ENCODE peak calls at places on chromosomes 2 and 18, in seven cellular contexts. One of them, this sample, is unnamed.

GRCh38 chr18:48159816-48160215 is 229.4 kb upstream of the SMAD2 start:
- DNase-seq in fibroblast of lung: no peak
- DNase-seq in HL-60: no peak
- DNase-seq in OCI-LY7: no peak
- DNase-seq in left lung: no peak
- DNase-seq in heart left ventricle: no peak
- DNase-seq in heart right ventricle: no peak
- DNase-seq in this sample: no peak

GRCh38 chr2:189522435-189523151 is 58.0 kb downstream of the SLC40A1 start:
- DNase-seq in fibroblast of lung: no peak
- DNase-seq in HL-60: no peak
- DNase-seq in OCI-LY7: no peak
- DNase-seq in left lung: no peak
- DNase-seq in heart left ventricle: no peak
- DNase-seq in heart right ventricle: no peak
- DNase-seq in this sample: no peak

GRCh38 chr2:128413014-128413717 is 94.5 kb upstream of the HS6ST1 start:
- DNase-seq in fibroblast of lung: no peak
- DNase-seq in HL-60: no peak
- DNase-seq in OCI-LY7: no peak
- DNase-seq in left lung: no peak
- DNase-seq in heart left ventricle: no peak
- DNase-seq in heart right ventricle: no peak
- DNase-seq in this sample: no peak

GRCh38 chr2:145593991-145594702 is 1074.2 kb upstream of the ZEB2 start:
- DNase-seq in fibroblast of lung: peak
- DNase-seq in HL-60: no peak
- DNase-seq in OCI-LY7: no peak
- DNase-seq in left lung: no peak
- DNase-seq in heart left ventricle: no peak
- DNase-seq in heart right ventricle: no peak
- DNase-seq in this sample: no peak

GRCh38 chr2:161165266-161165665 is 5.0 kb downstream of the TANK start:
- DNase-seq in fibroblast of lung: peak
- DNase-seq in HL-60: no peak
- DNase-seq in OCI-LY7: no peak
- DNase-seq in left lung: no peak
- DNase-seq in heart left ventricle: no peak
- DNase-seq in heart right ventricle: no peak
- DNase-seq in this sample: no peak

GRCh38 chr2:173048901-173049661 is 26.6 kb upstream of the MAP3K20 start:
- DNase-seq in fibroblast of lung: peak
- DNase-seq in HL-60: peak
- DNase-seq in OCI-LY7: no peak
- DNase-seq in left lung: no peak
- DNase-seq in heart left ventricle: peak
- DNase-seq in heart right ventricle: peak
- DNase-seq in this sample: no peak

GRCh38 chr18:23612434-23613090 is 26.3 kb upstream of the NPC1 start:
- DNase-seq in fibroblast of lung: no peak
- DNase-seq in HL-60: no peak
- DNase-seq in OCI-LY7: no peak
- DNase-seq in left lung: no peak
- DNase-seq in heart left ventricle: no peak
- DNase-seq in heart right ventricle: no peak
- DNase-seq in this sample: no peak

GRCh38 chr2:37829202-37829601 is 95.9 kb upstream of the RMDN2 start:
- DNase-seq in fibroblast of lung: peak
- DNase-seq in HL-60: peak
- DNase-seq in OCI-LY7: no peak
- DNase-seq in left lung: no peak
- DNase-seq in heart left ventricle: peak
- DNase-seq in heart right ventricle: no peak
- DNase-seq in this sample: no peak

GRCh38 chr2:108833219-108833618 is 46.6 kb downstream of the CCDC138 start:
- DNase-seq in fibroblast of lung: peak
- DNase-seq in HL-60: no peak
- DNase-seq in OCI-LY7: no peak
- DNase-seq in left lung: no peak
- DNase-seq in heart left ventricle: no peak
- DNase-seq in heart right ventricle: no peak
- DNase-seq in this sample: no peak

GRCh38 chr2:23954325-23955014 is 14.2 kb downstream of the UBXN2A start:
- DNase-seq in fibroblast of lung: peak
- DNase-seq in HL-60: no peak
- DNase-seq in OCI-LY7: no peak
- DNase-seq in left lung: no peak
- DNase-seq in heart left ventricle: no peak
- DNase-seq in heart right ventricle: no peak
- DNase-seq in this sample: no peak
- TF ChIP-seq CTCF in fibroblast of lung: peak
- TF ChIP-seq CTCF in HL-60: no peak
- TF ChIP-seq CTCF in OCI-LY7: no peak
- TF ChIP-seq CTCF in left lung: no peak
- TF ChIP-seq CTCF in heart left ventricle: no peak
- TF ChIP-seq CTCF in heart right ventricle: no peak
- TF ChIP-seq CTCF in this sample: no peak

GRCh38 chr2:81583311-81584108 is 1279.0 kb upstream of the LRRTM1 start:
- DNase-seq in fibroblast of lung: no peak
- DNase-seq in HL-60: no peak
- DNase-seq in OCI-LY7: no peak
- DNase-seq in left lung: peak
- DNase-seq in heart left ventricle: no peak
- DNase-seq in heart right ventricle: no peak
- DNase-seq in this sample: no peak
- H3K4me3 ChIP-seq in fibroblast of lung: no peak
- H3K4me3 ChIP-seq in HL-60: no peak
- H3K4me3 ChIP-seq in OCI-LY7: no peak
- H3K4me3 ChIP-seq in left lung: no peak
- H3K4me3 ChIP-seq in heart left ventricle: no peak
- H3K4me3 ChIP-seq in heart right ventricle: no peak
- H3K4me3 ChIP-seq in this sample: no peak

DNA sequence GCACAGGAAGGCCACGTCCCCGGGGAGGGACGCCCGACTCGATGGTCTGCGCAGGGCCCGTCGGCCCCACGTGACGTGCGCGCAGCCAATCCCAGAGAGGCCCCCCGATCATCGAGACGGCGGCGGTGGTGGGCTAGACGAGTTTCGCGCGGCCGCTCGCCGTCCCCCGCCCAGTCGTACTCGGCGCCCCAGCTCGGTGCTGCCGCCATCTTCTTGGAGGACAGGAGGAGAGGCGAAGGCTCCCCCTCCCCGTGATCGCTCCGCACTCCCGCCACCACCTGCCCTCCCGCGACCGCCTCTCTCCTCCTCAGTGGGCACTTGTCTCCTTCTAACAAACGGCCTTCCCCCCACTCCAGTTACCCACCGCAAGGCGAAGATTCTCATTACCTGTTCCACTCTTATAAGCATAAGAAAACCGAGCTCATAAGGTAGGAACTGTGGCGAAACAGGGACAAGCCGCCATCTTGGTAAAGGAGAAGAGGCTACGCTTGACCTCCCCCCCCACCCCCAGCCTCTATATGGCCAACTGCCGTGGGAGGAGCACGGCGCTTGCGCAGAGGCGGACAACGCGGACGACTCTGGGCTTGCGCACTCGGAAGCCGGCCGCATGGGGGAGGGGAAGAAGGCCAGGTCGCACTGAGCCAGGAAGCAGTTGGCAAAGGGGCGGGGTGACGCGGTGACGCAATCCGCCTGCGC is at the start of gene HDLBP:
- DNase-seq in fibroblast of lung: peak
- DNase-seq in HL-60: peak
- DNase-seq in OCI-LY7: peak
- DNase-seq in left lung: peak
- DNase-seq in heart left ventricle: peak
- DNase-seq in heart right ventricle: peak
- DNase-seq in this sample: peak
- TF ChIP-seq CTCF in fibroblast of lung: no peak
- TF ChIP-seq CTCF in HL-60: no peak
- TF ChIP-seq CTCF in OCI-LY7: peak
- TF ChIP-seq CTCF in left lung: no peak
- TF ChIP-seq CTCF in heart left ventricle: peak
- TF ChIP-seq CTCF in heart right ventricle: no peak
- TF ChIP-seq CTCF in this sample: peak

DNA sequence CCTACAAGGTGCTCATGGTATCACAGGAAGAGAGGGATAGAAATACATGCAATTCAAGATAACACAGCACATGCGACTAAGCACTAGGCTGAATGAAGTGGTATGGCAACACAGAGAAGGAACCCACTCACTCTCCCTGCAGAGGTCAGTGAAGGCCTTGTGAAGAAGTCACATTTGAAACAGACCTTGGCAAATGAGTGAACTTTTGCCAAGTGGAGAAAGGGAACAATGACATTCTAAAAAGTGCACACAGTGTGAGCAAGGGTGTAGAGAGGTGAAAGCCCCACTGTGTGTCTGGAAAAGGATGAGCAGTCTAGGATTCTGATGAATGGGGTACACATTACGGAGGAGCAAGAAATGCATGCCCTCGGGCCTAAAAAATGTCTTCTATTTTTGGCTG is 23.3 kb downstream of the KLF7 start:
- DNase-seq in fibroblast of lung: no peak
- DNase-seq in HL-60: peak
- DNase-seq in OCI-LY7: no peak
- DNase-seq in left lung: no peak
- DNase-seq in heart left ventricle: no peak
- DNase-seq in heart right ventricle: no peak
- DNase-seq in this sample: no peak
- H3K4me3 ChIP-seq in fibroblast of lung: no peak
- H3K4me3 ChIP-seq in HL-60: no peak
- H3K4me3 ChIP-seq in OCI-LY7: no peak
- H3K4me3 ChIP-seq in left lung: no peak
- H3K4me3 ChIP-seq in heart left ventricle: peak
- H3K4me3 ChIP-seq in heart right ventricle: no peak
- H3K4me3 ChIP-seq in this sample: no peak

DNA sequence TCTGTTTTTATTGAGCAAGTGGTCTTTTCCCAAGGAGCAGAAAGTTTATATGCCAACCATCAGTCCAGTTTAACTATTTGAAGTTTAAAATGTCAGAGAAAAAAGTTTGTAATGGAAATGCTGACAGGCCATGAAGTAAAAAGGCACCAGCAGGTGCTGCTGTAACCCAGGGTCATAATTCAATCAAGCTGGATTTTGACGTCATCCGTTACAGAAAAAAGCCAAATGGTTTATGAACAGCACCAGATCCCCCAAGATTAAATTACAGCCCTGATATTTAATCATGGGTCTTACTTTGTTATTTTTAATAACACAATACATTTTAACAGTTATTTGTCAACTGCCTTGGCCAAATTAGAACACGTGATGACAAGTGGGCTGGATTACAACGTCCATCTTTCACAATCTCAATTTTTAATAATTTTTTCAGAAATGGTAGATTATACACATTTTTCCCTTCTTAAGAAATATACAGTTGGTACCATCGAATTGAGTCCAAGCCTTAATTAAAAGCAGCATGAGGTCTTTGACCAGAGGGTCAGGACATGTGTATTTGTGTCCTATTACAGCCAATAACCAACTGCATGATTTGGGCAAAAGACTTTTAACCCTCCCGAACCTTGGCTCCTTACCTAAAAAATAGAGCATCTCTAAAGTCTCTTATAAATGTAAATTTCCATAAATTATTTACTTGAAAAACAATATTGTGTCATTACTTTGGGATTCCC is 10.0 kb downstream of the TCF4 start:
- DNase-seq in fibroblast of lung: no peak
- DNase-seq in HL-60: no peak
- DNase-seq in OCI-LY7: no peak
- DNase-seq in left lung: no peak
- DNase-seq in heart left ventricle: no peak
- DNase-seq in heart right ventricle: no peak
- DNase-seq in this sample: no peak
- TF ChIP-seq CTCF in fibroblast of lung: no peak
- TF ChIP-seq CTCF in HL-60: no peak
- TF ChIP-seq CTCF in OCI-LY7: no peak
- TF ChIP-seq CTCF in left lung: no peak
- TF ChIP-seq CTCF in heart left ventricle: no peak
- TF ChIP-seq CTCF in heart right ventricle: no peak
- TF ChIP-seq CTCF in this sample: no peak

GRCh38 chr2:192197387-192197786 is 2.7 kb upstream of the TMEFF2 start:
- DNase-seq in fibroblast of lung: peak
- DNase-seq in HL-60: no peak
- DNase-seq in OCI-LY7: no peak
- DNase-seq in left lung: no peak
- DNase-seq in heart left ventricle: no peak
- DNase-seq in heart right ventricle: no peak
- DNase-seq in this sample: no peak

GRCh38 chr2:192196451-192197194 is 1.9 kb upstream of the TMEFF2 start:
- DNase-seq in fibroblast of lung: peak
- DNase-seq in HL-60: no peak
- DNase-seq in OCI-LY7: no peak
- DNase-seq in left lung: no peak
- DNase-seq in heart left ventricle: no peak
- DNase-seq in heart right ventricle: no peak
- DNase-seq in this sample: no peak

GRCh38 chr2:192194866-192195547 is at the start of gene TMEFF2:
- DNase-seq in fibroblast of lung: peak
- DNase-seq in HL-60: no peak
- DNase-seq in OCI-LY7: no peak
- DNase-seq in left lung: peak
- DNase-seq in heart left ventricle: peak
- DNase-seq in heart right ventricle: peak
- DNase-seq in this sample: no peak

GRCh38 chr2:192194065-192194865 is 468 bp downstream of the TMEFF2 start:
- DNase-seq in fibroblast of lung: peak
- DNase-seq in HL-60: no peak
- DNase-seq in OCI-LY7: no peak
- DNase-seq in left lung: peak
- DNase-seq in heart left ventricle: peak
- DNase-seq in heart right ventricle: peak
- DNase-seq in this sample: no peak

GRCh38 chr2:192195548-192196418 is 1.1 kb upstream of the TMEFF2 start:
- DNase-seq in fibroblast of lung: peak
- DNase-seq in HL-60: no peak
- DNase-seq in OCI-LY7: no peak
- DNase-seq in left lung: peak
- DNase-seq in heart left ventricle: no peak
- DNase-seq in heart right ventricle: peak
- DNase-seq in this sample: no peak
- H3K4me3 ChIP-seq in fibroblast of lung: peak
- H3K4me3 ChIP-seq in HL-60: no peak
- H3K4me3 ChIP-seq in OCI-LY7: no peak
- H3K4me3 ChIP-seq in left lung: peak
- H3K4me3 ChIP-seq in heart left ventricle: peak
- H3K4me3 ChIP-seq in heart right ventricle: peak
- H3K4me3 ChIP-seq in this sample: no peak

This sample was measured in GM12864.